ENCODE peak calls at places on chromosomes 4 and X, in four cellular contexts. One of them, this sample, is unnamed.

GRCh38 chr4:141134586-141134985 is 1.3 kb upstream of the RNF150 start:
- DNase-seq in fibroblast of pulmonary artery: no peak
- DNase-seq in heart right ventricle: no peak
- DNase-seq in AG09309: no peak
- DNase-seq in this sample: no peak

GRCh38 chr4:48641401-48641800 is 138.7 kb downstream of the FRYL start:
- DNase-seq in fibroblast of pulmonary artery: no peak
- DNase-seq in heart right ventricle: no peak
- DNase-seq in AG09309: no peak
- DNase-seq in this sample: no peak

GRCh38 chr4:67700119-67700873 is 659 bp downstream of the UBA6 start:
- DNase-seq in fibroblast of pulmonary artery: peak
- DNase-seq in heart right ventricle: no peak
- DNase-seq in AG09309: no peak
- DNase-seq in this sample: no peak

GRCh38 chr4:8101213-8101781 is 57.3 kb downstream of the ABLIM2 start:
- DNase-seq in fibroblast of pulmonary artery: peak
- DNase-seq in heart right ventricle: no peak
- DNase-seq in AG09309: no peak
- DNase-seq in this sample: peak

GRCh38 chrX:135556055-135556454 is 35.6 kb downstream of the INTS6L start:
- DNase-seq in fibroblast of pulmonary artery: no peak
- DNase-seq in heart right ventricle: no peak
- DNase-seq in AG09309: no peak
- DNase-seq in this sample: no peak

GRCh38 chr4:168840988-168841681 is 168.9 kb downstream of the CBR4 start:
- DNase-seq in fibroblast of pulmonary artery: no peak
- DNase-seq in heart right ventricle: peak
- DNase-seq in AG09309: no peak
- DNase-seq in this sample: no peak

GRCh38 chr4:122716825-122717448 is 15.6 kb upstream of the BBS12 start:
- DNase-seq in fibroblast of pulmonary artery: peak
- DNase-seq in heart right ventricle: peak
- DNase-seq in AG09309: no peak
- DNase-seq in this sample: no peak

GRCh38 chr4:11732155-11732554 is 303.5 kb upstream of the HS3ST1 start:
- DNase-seq in fibroblast of pulmonary artery: no peak
- DNase-seq in heart right ventricle: no peak
- DNase-seq in AG09309: no peak
- DNase-seq in this sample: no peak

GRCh38 chr4:172546782-172547181 is 621.8 kb upstream of the GALNT7 start:
- DNase-seq in fibroblast of pulmonary artery: no peak
- DNase-seq in heart right ventricle: no peak
- DNase-seq in AG09309: no peak
- DNase-seq in this sample: no peak

GRCh38 chr4:1608196-1608820 is 75.8 kb downstream of the FAM53A start:
- DNase-seq in fibroblast of pulmonary artery: no peak
- DNase-seq in heart right ventricle: peak
- DNase-seq in AG09309: no peak
- DNase-seq in this sample: no peak

GRCh38 chr4:151719045-151719743 is 41.6 kb downstream of the GATB start:
- DNase-seq in fibroblast of pulmonary artery: peak
- DNase-seq in heart right ventricle: peak
- DNase-seq in AG09309: no peak
- DNase-seq in this sample: no peak

GRCh38 chr4:36173923-36174322 is 70.4 kb downstream of the ARAP2 start:
- DNase-seq in fibroblast of pulmonary artery: no peak
- DNase-seq in heart right ventricle: no peak
- DNase-seq in AG09309: no peak
- DNase-seq in this sample: no peak

GRCh38 chr4:122364700-122365404 is 14.0 kb upstream of the ADAD1 start:
- DNase-seq in fibroblast of pulmonary artery: no peak
- DNase-seq in heart right ventricle: no peak
- DNase-seq in AG09309: no peak
- DNase-seq in this sample: no peak

DNA sequence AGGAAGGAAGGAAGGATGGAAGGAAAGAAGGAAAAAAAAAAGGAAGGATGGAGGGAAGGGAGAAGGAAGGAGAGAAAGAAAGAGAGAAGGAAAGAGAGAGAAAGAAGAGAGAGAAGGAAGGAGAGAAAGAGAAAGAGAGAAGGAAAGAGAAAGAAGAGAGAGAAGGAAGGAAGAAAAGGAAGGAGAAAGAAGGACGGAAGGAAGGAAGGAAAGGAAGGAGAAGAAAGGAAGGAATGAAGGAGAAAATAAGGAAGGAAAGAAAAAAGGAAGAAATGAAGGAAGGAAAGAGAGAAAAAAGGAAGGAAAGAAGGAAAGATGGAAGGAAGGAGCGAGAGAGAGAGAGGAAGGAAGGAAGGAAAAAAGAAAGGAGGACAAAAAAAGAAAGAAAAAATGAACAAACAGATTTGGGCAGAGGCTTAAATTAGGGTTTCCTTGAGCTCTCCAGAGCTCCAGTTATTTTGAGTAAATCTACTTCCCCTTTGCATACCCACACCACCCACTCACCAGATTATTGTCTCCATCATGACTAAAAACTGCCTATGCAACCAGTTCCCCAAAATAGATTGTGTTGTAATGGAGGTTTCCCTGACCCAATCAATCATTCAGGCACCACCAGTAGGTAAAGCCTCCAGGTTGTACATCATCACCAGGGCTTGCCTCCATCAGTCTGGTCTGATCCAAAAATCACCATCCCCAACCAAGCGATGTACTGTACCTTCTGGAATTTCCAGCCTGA is 1722.9 kb upstream of the PCDH10 start:
- DNase-seq in fibroblast of pulmonary artery: no peak
- DNase-seq in heart right ventricle: no peak
- DNase-seq in AG09309: no peak
- DNase-seq in this sample: no peak
- H3K4me3 ChIP-seq in fibroblast of pulmonary artery: no peak
- H3K4me3 ChIP-seq in heart right ventricle: no peak
- H3K4me3 ChIP-seq in AG09309: no peak
- H3K4me3 ChIP-seq in this sample: no peak

DNA sequence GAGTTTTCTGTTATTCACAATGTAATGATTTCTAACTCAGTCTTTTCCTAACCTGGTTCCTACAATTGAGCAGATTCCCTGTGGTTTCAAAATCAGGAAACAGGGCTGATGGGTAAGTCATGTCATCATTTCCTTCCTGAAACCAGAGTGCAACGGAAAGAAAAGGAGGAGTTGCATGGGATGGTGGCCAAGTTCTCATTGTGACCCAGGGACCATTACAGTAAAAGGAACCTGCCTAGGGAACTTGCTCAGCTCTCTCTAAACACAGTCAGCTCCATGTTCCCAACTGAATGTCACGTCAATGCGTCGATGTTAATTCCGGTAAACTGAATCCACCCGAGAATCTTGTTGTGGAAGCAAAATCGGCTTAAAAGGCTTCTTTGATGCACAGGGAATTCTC is 51.2 kb downstream of the LGI2 start:
- DNase-seq in fibroblast of pulmonary artery: peak
- DNase-seq in heart right ventricle: no peak
- DNase-seq in AG09309: no peak
- DNase-seq in this sample: peak
- H3K4me3 ChIP-seq in fibroblast of pulmonary artery: no peak
- H3K4me3 ChIP-seq in heart right ventricle: peak
- H3K4me3 ChIP-seq in AG09309: no peak
- H3K4me3 ChIP-seq in this sample: peak

GRCh38 chrX:73577368-73577767 is 14.4 kb downstream of the CHIC1 start:
- DNase-seq in fibroblast of pulmonary artery: peak
- DNase-seq in heart right ventricle: no peak
- DNase-seq in AG09309: peak
- DNase-seq in this sample: peak

DNA sequence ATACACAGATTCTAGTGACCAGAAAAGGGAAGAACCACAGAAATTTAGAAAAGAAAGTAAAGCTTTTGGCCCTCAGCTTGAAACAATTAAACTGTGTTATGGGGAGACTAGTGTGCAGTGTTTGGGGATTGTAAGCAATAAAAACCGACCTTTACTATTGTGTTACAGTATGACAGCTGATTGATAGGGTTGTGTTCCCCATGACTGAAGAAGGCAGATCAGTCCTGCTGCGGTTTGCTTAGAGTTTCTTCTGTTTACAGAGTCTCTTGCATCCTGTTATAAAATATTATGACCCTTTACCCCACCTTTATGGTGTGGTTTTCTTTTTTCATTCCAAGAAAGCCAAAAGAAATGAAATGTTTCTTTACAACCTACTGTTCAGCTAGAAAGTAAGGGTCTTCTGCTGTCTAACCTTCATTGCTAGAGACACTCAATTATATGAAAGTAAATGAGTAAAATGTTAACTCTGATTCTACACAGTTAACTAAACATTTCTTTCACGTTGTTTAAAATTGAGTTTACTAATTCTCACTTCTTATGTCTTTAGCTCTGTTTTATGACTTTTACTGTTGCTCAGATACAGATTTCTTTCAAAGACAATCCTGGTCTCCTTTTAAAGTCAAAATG is 18.1 kb downstream of the CHIC1 start:
- DNase-seq in fibroblast of pulmonary artery: no peak
- DNase-seq in heart right ventricle: no peak
- DNase-seq in AG09309: no peak
- DNase-seq in this sample: no peak
- H3K4me3 ChIP-seq in fibroblast of pulmonary artery: no peak
- H3K4me3 ChIP-seq in heart right ventricle: no peak
- H3K4me3 ChIP-seq in AG09309: no peak
- H3K4me3 ChIP-seq in this sample: no peak

GRCh38 chr4:136599890-136600289 is 932.4 kb downstream of the PCDH18 start:
- DNase-seq in fibroblast of pulmonary artery: no peak
- DNase-seq in heart right ventricle: no peak
- DNase-seq in AG09309: no peak
- DNase-seq in this sample: no peak
- H3K4me3 ChIP-seq in fibroblast of pulmonary artery: no peak
- H3K4me3 ChIP-seq in heart right ventricle: no peak
- H3K4me3 ChIP-seq in AG09309: no peak
- H3K4me3 ChIP-seq in this sample: no peak

DNA sequence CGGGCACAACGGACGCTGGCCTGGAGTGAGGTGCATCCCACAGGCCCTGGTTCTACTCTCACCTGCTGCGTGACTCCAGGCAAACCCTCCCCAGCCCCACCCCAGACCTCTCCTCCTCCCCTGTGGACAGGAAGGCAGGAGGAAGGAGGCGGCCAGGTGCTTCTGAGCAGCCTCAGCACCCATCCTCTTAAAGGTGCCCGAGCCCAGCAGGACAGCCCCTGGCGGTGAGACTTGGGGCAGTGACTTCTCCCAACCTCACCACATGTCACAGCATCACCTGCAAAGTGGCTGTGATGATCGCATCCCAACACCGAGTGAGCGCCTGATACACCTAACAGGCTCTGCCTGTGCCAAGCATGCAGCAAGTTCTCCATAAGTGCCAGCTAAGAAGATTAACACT is 17.1 kb upstream of the MAN2B2 start:
- DNase-seq in fibroblast of pulmonary artery: no peak
- DNase-seq in heart right ventricle: no peak
- DNase-seq in AG09309: no peak
- DNase-seq in this sample: no peak
- H3K4me3 ChIP-seq in fibroblast of pulmonary artery: no peak
- H3K4me3 ChIP-seq in heart right ventricle: no peak
- H3K4me3 ChIP-seq in AG09309: no peak
- H3K4me3 ChIP-seq in this sample: no peak

GRCh38 chrX:76433219-76433618 is 5.7 kb downstream of the MAGEE1 start:
- DNase-seq in fibroblast of pulmonary artery: no peak
- DNase-seq in heart right ventricle: no peak
- DNase-seq in AG09309: no peak
- DNase-seq in this sample: no peak
- H3K4me3 ChIP-seq in fibroblast of pulmonary artery: no peak
- H3K4me3 ChIP-seq in heart right ventricle: no peak
- H3K4me3 ChIP-seq in AG09309: no peak
- H3K4me3 ChIP-seq in this sample: no peak

DNA sequence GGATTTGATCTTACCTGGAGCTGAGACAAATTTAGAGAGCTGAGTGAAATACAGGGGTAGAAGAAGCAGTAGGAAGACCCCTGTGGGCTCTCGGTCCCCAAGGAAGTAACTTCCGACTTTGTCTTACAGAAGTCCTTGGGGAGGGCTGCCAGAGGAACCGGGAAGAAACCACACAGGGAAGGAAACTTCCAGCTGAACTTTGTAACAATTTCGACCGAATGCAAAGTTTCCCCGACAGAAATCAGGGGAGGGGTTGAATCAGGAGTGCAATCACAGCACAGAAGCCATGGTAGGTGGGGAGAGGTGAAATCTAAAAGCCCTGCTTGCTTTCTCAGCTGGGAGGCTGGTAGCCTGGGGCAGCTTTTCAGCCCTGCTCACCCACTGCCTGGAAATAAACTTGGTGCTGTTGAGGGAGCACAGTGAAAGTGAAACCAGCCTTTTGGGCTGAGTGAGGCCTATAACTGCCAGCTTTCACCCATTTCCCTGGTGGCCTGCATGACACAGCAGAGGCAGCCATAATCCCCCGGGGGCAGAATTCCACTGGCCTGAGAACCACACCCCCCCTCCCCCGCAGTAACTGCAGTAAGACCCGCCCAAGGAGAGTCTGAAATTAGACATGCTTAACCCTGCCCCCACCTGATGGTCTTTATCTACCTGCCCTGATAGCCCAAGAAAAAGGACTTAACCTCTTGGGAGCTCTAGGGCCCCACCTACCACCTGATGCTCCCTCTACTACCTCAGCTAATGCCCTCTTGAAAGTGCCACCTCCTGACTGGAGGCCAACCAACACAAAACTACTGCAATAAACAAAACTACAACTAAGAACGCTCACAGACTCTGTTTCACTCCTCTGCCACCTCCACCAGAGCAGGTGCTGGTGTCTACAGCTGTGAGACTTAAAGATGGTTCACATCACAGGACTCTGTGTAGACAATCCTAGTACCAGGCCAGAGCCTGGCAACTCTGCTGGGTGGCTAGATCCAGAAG is 248.2 kb downstream of the PARM1 start:
- DNase-seq in fibroblast of pulmonary artery: no peak
- DNase-seq in heart right ventricle: no peak
- DNase-seq in AG09309: no peak
- DNase-seq in this sample: no peak
- H3K4me3 ChIP-seq in fibroblast of pulmonary artery: no peak
- H3K4me3 ChIP-seq in heart right ventricle: no peak
- H3K4me3 ChIP-seq in AG09309: no peak
- H3K4me3 ChIP-seq in this sample: no peak

GRCh38 chrX:56033495-56034180 is 198.5 kb upstream of the KLF8 start:
- DNase-seq in fibroblast of pulmonary artery: no peak
- DNase-seq in heart right ventricle: no peak
- DNase-seq in AG09309: no peak
- DNase-seq in this sample: no peak
- H3K4me3 ChIP-seq in fibroblast of pulmonary artery: no peak
- H3K4me3 ChIP-seq in heart right ventricle: no peak
- H3K4me3 ChIP-seq in AG09309: no peak
- H3K4me3 ChIP-seq in this sample: no peak

This sample was measured in skeletal muscle cell.